ENCODE peak calls at places on chromosomes 3 and 15, in ten cellular contexts. M, T, A, X, Q, R, H, O, G and S are unnamed samples.

GRCh38 chr3:17050051-17050450 is 165.3 kb downstream of the PLCL2 start:
- DNase-seq in X (no peak), O (no peak), R (no peak), M (no peak), A (no peak), Q (no peak), H (no peak), T (no peak), G (no peak), S (no peak)

GRCh38 chr3:150409527-150410310 is 1.6 kb downstream of the TSC22D2 start:
- DNase-seq in X (peak), R (peak), Q (peak), A (peak), M (peak), G (no peak), H (peak), T (no peak), O (peak), S (no peak)

GRCh38 chr3:138197058-138197457 is 10.0 kb downstream of the ARMC8 start:
- DNase-seq in A (no peak), R (no peak), H (no peak), T (no peak), M (no peak), Q (no peak), G (no peak), X (no peak), O (no peak), S (no peak)

GRCh38 chr3:67526246-67526645 is 128.2 kb downstream of the SUCLG2 start:
- DNase-seq in A (no peak), O (peak), R (no peak), G (peak), Q (no peak), X (no peak), T (peak), M (no peak), H (peak), S (no peak)

GRCh38 chr3:10142707-10143560 is 1.4 kb downstream of the VHL start:
- DNase-seq in O (no peak), R (peak), T (no peak), M (no peak), H (no peak), X (no peak), Q (no peak), G (no peak), A (no peak), S (no peak)

GRCh38 chr3:31051226-31051625 is 156.8 kb upstream of the GADL1 start:
- DNase-seq in X (no peak), G (no peak), H (no peak), M (no peak), O (no peak), A (no peak), Q (no peak), T (no peak), R (no peak), S (no peak)

GRCh38 chr3:150744041-150745026 is 18.6 kb downstream of the SIAH2 start:
- DNase-seq in T (no peak), R (no peak), X (no peak), Q (no peak), A (no peak), G (no peak), O (no peak), H (no peak), M (no peak), S (no peak)

GRCh38 chr15:67196672-67197363 is 57.6 kb downstream of the AAGAB start:
- DNase-seq in G (peak), M (no peak), T (peak), A (no peak), O (no peak), H (no peak), R (no peak), X (no peak), Q (no peak), S (peak)

GRCh38 chr3:49650651-49651050 is 23.5 kb upstream of the APEH start:
- DNase-seq in H (no peak), Q (no peak), M (no peak), X (no peak), O (no peak), A (no peak), G (no peak), R (no peak), T (no peak), S (no peak)

GRCh38 chr3:39990532-39990931 is 181.1 kb downstream of the MYRIP start:
- DNase-seq in X (no peak), Q (no peak), M (peak), O (peak), R (peak), A (no peak), T (peak), H (no peak), G (no peak), S (peak)

GRCh38 chr15:90033006-90033405 is 31.9 kb downstream of the ZNF710 start:
- DNase-seq in M (no peak), A (no peak), Q (peak), T (no peak), X (no peak), O (no peak), H (no peak), R (no peak), G (no peak), S (no peak)

GRCh38 chr3:33430571-33430970 is 9.6 kb downstream of the UBP1 start:
- DNase-seq in T (no peak), M (no peak), R (no peak), Q (no peak), A (no peak), O (no peak), G (no peak), X (no peak), H (no peak), S (no peak)

GRCh38 chr3:154240235-154240634 is 84.1 kb downstream of the DHX36 start:
- DNase-seq in M (no peak), A (no peak), O (peak), T (no peak), H (no peak), G (no peak), Q (no peak), X (no peak), R (no peak), S (no peak)

GRCh38 chr3:115160295-115160694 is 13.2 kb upstream of the ZBTB20 start:
- DNase-seq in T (no peak), H (no peak), X (no peak), O (no peak), M (no peak), G (no peak), A (no peak), R (no peak), Q (no peak), S (no peak)

GRCh38 chr3:134937256-134938023 is 142.4 kb downstream of the EPHB1 start:
- DNase-seq in T (no peak), H (no peak), G (no peak), Q (no peak), R (no peak), M (no peak), O (peak), A (no peak), X (no peak), S (no peak)

GRCh38 chr15:77497942-77498361 is 77.3 kb downstream of the HMG20A start:
- DNase-seq in T (no peak), Q (no peak), O (peak), M (no peak), G (no peak), A (no peak), R (no peak), X (peak), H (no peak), S (no peak)

GRCh38 chr3:120348065-120348980 is 831 bp downstream of the LRRC58 start:
- DNase-seq in M (peak), H (no peak), Q (no peak), A (peak), O (peak), T (no peak), R (peak), X (peak), G (no peak), S (peak)

GRCh38 chr3:186847437-186847836 is 4.9 kb downstream of the ADIPOQ start:
- DNase-seq in Q (no peak), A (no peak), T (no peak), M (no peak), O (no peak), R (no peak), G (no peak), H (no peak), X (no peak), S (no peak)

GRCh38 chr3:162041622-162042021 is 545.0 kb downstream of the OTOL1 start:
- DNase-seq in R (no peak), Q (no peak), A (no peak), X (no peak), T (no peak), H (no peak), O (no peak), M (no peak), G (no peak), S (no peak)

GRCh38 chr15:52124270-52124878 is 11.8 kb upstream of the BCL2L10 start:
- DNase-seq in Q (no peak), T (no peak), M (no peak), O (no peak), G (no peak), A (no peak), X (no peak), R (no peak), H (no peak), S (no peak)

GRCh38 chr15:74752486-74753395 is 4.1 kb downstream of the CYP1A2 start:
- DNase-seq in X (no peak), G (no peak), R (no peak), M (no peak), A (no peak), Q (no peak), T (peak), H (peak), O (no peak), S (peak)

GRCh38 chr3:146221276-146221675 is 29.6 kb downstream of the PLSCR4 start:
- DNase-seq in G (no peak), X (no peak), O (no peak), T (no peak), A (no peak), Q (no peak), H (no peak), M (no peak), R (no peak), S (no peak)

GRCh38 chr3:189737071-189737470 is 105.9 kb downstream of the TP63 start:
- DNase-seq in T (no peak), X (no peak), Q (no peak), G (no peak), H (no peak), R (no peak), O (no peak), M (no peak), A (no peak), S (no peak)

GRCh38 chr15:86139828-86140227 is 60.2 kb downstream of the AGBL1 start:
- DNase-seq in X (no peak), M (peak), Q (no peak), H (no peak), R (peak), T (no peak), O (peak), G (no peak), A (no peak), S (no peak)

GRCh38 chr3:68334547-68334946 is 597.8 kb downstream of the TAFA4 start:
- DNase-seq in A (no peak), R (no peak), Q (no peak), O (no peak), H (no peak), G (no peak), T (no peak), X (no peak), M (no peak), S (no peak)

GRCh38 chr15:65682404-65682911 is 60.7 kb downstream of the SLC24A1 start:
- DNase-seq in O (no peak), H (no peak), R (no peak), A (no peak), M (no peak), Q (no peak), T (no peak), G (no peak), X (no peak), S (no peak)

GRCh38 chr15:71008250-71008870 is 106.9 kb upstream of the THSD4 start:
- DNase-seq in R (no peak), G (no peak), A (no peak), O (no peak), Q (no peak), X (no peak), H (no peak), T (no peak), M (no peak), S (no peak)

GRCh38 chr15:58269455-58270414 is 131.6 kb downstream of the AQP9 start:
- DNase-seq in G (peak), R (peak), A (peak), T (peak), M (peak), Q (no peak), X (peak), H (peak), O (peak), S (peak)

GRCh38 chr15:39281094-39281493 is 299.8 kb upstream of the THBS1 start:
- DNase-seq in R (no peak), X (no peak), G (no peak), O (no peak), H (no peak), Q (no peak), T (no peak), M (no peak), A (no peak), S (no peak)

GRCh38 chr15:64686130-64686735 is 89.2 kb downstream of the RBPMS2 start:
- DNase-seq in A (no peak), M (peak), Q (no peak), T (no peak), X (no peak), G (no peak), H (no peak), O (peak), R (peak), S (no peak)

GRCh38 chr3:52087728-52088127 is 31.4 kb upstream of the DUSP7 start:
- DNase-seq in R (no peak), M (no peak), T (no peak), X (no peak), Q (peak), A (no peak), G (no peak), O (no peak), H (no peak), S (no peak)

GRCh38 chr15:55319537-55320325 is 709 bp downstream of the PIGB start:
- DNase-seq in R (no peak), O (peak), M (no peak), X (no peak), T (no peak), H (no peak), Q (no peak), G (peak), A (no peak), S (no peak)

GRCh38 chr3:29718661-29719065 is 437.8 kb downstream of the RBMS3 start:
- DNase-seq in H (no peak), Q (no peak), A (no peak), O (no peak), G (no peak), T (no peak), R (no peak), M (no peak), X (no peak), S (no peak)

GRCh38 chr15:55402707-55403106 is 5.5 kb downstream of the CCPG1 start:
- DNase-seq in Q (no peak), X (no peak), H (no peak), M (no peak), O (no peak), T (no peak), R (no peak), A (no peak), G (no peak), S (no peak)